ENCODE peak calls at places on chromosome 4, in six cellular contexts. T is activated CD8-positive, alpha-beta memory T cell treated with anti-CD3 and anti-CD28 coated beads for 4 hours; K is nephron progenitor cell; B is stimulated activated CD4-positive, alpha-beta T cell treated with anti-CD3 and anti-CD28 coated beads, Interleukin-12 subunit alpha, Interleukin-12 subunit beta, amount 100 ng/mL, for 48 hours; Q is mesendoderm; S is NCI-H460. H is an unnamed sample.

GRCh38 chr4:40731792-40732245 is 17.9 kb upstream of the NSUN7 start:
- DNase-seq in B (no peak), Q (no peak), K (no peak), T (no peak), S (no peak), H (no peak)

GRCh38 chr4:141425124-141425523 is 204.4 kb downstream of the ZNF330 start:
- DNase-seq in B (no peak), K (no peak), T (no peak), Q (peak), S (no peak), H (no peak)

GRCh38 chr4:2714071-2714770 is 41.9 kb downstream of the TNIP2 start:
- DNase-seq in K (no peak), S (no peak), B (no peak), T (peak), Q (peak), H (no peak)

GRCh38 chr4:77009511-77010120 is 60.1 kb downstream of the SEPTIN11 start:
- DNase-seq in S (no peak), K (no peak), T (no peak), B (no peak), Q (no peak), H (no peak)

GRCh38 chr4:176539785-176540175 is 220.0 kb downstream of the SPCS3 start:
- DNase-seq in K (no peak), Q (no peak), T (no peak), B (no peak), S (no peak), H (no peak)

GRCh38 chr4:163264934-163265333 is 67.5 kb downstream of the NPY1R start:
- DNase-seq in Q (no peak), B (no peak), T (no peak), S (no peak), K (no peak), H (no peak)

GRCh38 chr4:748461-748860 is 42.8 kb downstream of the PCGF3 start:
- DNase-seq in T (no peak), K (no peak), Q (no peak), S (no peak), B (no peak), H (no peak)

GRCh38 chr4:150268444-150268843 is 190.2 kb downstream of the DCLK2 start:
- DNase-seq in Q (no peak), B (no peak), S (no peak), K (no peak), T (no peak), H (no peak)

GRCh38 chr4:49516796-49517195 is 530.7 kb downstream of the CWH43 start:
- DNase-seq in S (no peak), K (no peak), B (no peak), T (no peak), Q (no peak), H (no peak)

GRCh38 chr4:88110826-88111225 is 47.6 kb downstream of the ABCG2 start:
- DNase-seq in Q (no peak), S (no peak), B (no peak), T (no peak), K (no peak), H (no peak)

GRCh38 chr4:149999485-150000074 is 78.7 kb upstream of the DCLK2 start:
- DNase-seq in Q (peak), B (no peak), K (peak), T (no peak), S (peak), H (peak)

GRCh38 chr4:167524091-167524490 is 289.8 kb upstream of the SPOCK3 start:
- DNase-seq in B (no peak), T (no peak), S (no peak), K (no peak), Q (no peak), H (no peak)

GRCh38 chr4:6308890-6309643 is 39.4 kb downstream of the WFS1 start:
- DNase-seq in K (peak), Q (peak), B (no peak), T (no peak), S (no peak), H (no peak)

GRCh38 chr4:7161721-7162214 is 30.6 kb upstream of the SORCS2 start:
- DNase-seq in S (no peak), K (no peak), Q (no peak), B (no peak), T (no peak), H (peak)

GRCh38 chr4:37388672-37389368 is 144.3 kb downstream of the NWD2 start:
- DNase-seq in B (no peak), K (no peak), S (no peak), T (no peak), Q (peak), H (no peak)

GRCh38 chr4:75723117-75723801 is 1.1 kb upstream of the USO1 start:
- DNase-seq in K (no peak), S (no peak), B (no peak), T (no peak), Q (no peak), H (peak)

GRCh38 chr4:147407261-147408045 is 73.4 kb upstream of the EDNRA start:
- DNase-seq in B (no peak), T (no peak), K (no peak), S (no peak), Q (peak), H (no peak)

GRCh38 chr4:80610845-80611244 is 275.3 kb downstream of the CFAP299 start:
- DNase-seq in Q (no peak), S (no peak), T (no peak), K (peak), B (no peak), H (peak)

GRCh38 chr4:124890522-124890921 is 178.0 kb upstream of the ANKRD50 start:
- DNase-seq in T (no peak), S (no peak), B (no peak), Q (no peak), K (no peak), H (no peak)

GRCh38 chr4:57013529-57014120 is 34.9 kb downstream of the POLR2B start:
- DNase-seq in Q (no peak), K (no peak), S (no peak), B (no peak), T (no peak), H (no peak)

GRCh38 chr4:25654971-25655963 is at the start of gene SLC34A2:
- DNase-seq in S (no peak), T (no peak), K (peak), Q (peak), B (no peak), H (no peak)

GRCh38 chr4:1039493-1040343 is 28.3 kb downstream of the FGFRL1 start:
- DNase-seq in Q (peak), T (no peak), K (peak), B (no peak), S (no peak), H (peak)

GRCh38 chr4:129355529-129355928 is 259.6 kb downstream of the C4orf33 start:
- DNase-seq in Q (peak), S (no peak), T (no peak), B (no peak), K (no peak), H (peak)

GRCh38 chr4:126530996-126531585 is 1101.7 kb upstream of the INTU start:
- DNase-seq in Q (no peak), S (no peak), B (no peak), T (no peak), K (no peak), H (no peak)

GRCh38 chr4:113420938-113421337 is 340.6 kb downstream of the CAMK2D start:
- DNase-seq in K (no peak), Q (no peak), T (no peak), S (no peak), B (no peak), H (no peak)

GRCh38 chr4:5708171-5708828 is at the start of gene EVC2:
- DNase-seq in Q (peak), S (no peak), K (peak), B (peak), T (no peak), H (no peak)

GRCh38 chr4:123848615-123849014 is 452.0 kb downstream of the SPRY1 start:
- DNase-seq in S (no peak), T (no peak), K (no peak), Q (no peak), B (no peak), H (no peak)

GRCh38 chr4:182862166-182862875 is 54.9 kb downstream of the DCTD start:
- DNase-seq in T (no peak), S (no peak), Q (peak), B (no peak), K (no peak), H (no peak)